ENCODE peak calls at places on chromosomes 13 and 19, in six cellular contexts. One of them, this sample, is unnamed.

GRCh38 chr19:46745521-46746280 is at the start of gene FKRP:
- DNase-seq in substantia nigra: peak
- DNase-seq in prostate gland: no peak
- DNase-seq in CD8-positive, alpha-beta T cell: no peak
- DNase-seq in fibroblast of lung: no peak
- DNase-seq in HL-60: peak
- DNase-seq in this sample: peak

GRCh38 chr19:46717716-46718143 is 816 bp upstream of the PRKD2 start:
- DNase-seq in CD8-positive, alpha-beta T cell: no peak
- DNase-seq in substantia nigra: no peak
- DNase-seq in prostate gland: no peak
- DNase-seq in fibroblast of lung: no peak
- DNase-seq in HL-60: peak
- DNase-seq in this sample: no peak

GRCh38 chr13:50441141-50441540 is 402.4 kb downstream of the DLEU7 start:
- DNase-seq in HL-60: no peak
- DNase-seq in substantia nigra: no peak
- DNase-seq in CD8-positive, alpha-beta T cell: no peak
- DNase-seq in fibroblast of lung: no peak
- DNase-seq in prostate gland: no peak
- DNase-seq in this sample: no peak

GRCh38 chr13:59111711-59112110 is 1052.0 kb downstream of the DIAPH3 start:
- DNase-seq in prostate gland: no peak
- DNase-seq in CD8-positive, alpha-beta T cell: no peak
- DNase-seq in fibroblast of lung: peak
- DNase-seq in HL-60: no peak
- DNase-seq in substantia nigra: no peak
- DNase-seq in this sample: no peak

GRCh38 chr19:45217957-45218334 is 27.3 kb downstream of the EXOC3L2 start:
- DNase-seq in prostate gland: no peak
- DNase-seq in CD8-positive, alpha-beta T cell: no peak
- DNase-seq in substantia nigra: no peak
- DNase-seq in fibroblast of lung: no peak
- DNase-seq in HL-60: no peak
- DNase-seq in this sample: no peak

GRCh38 chr13:98710521-98710920 is 42.0 kb downstream of the SLC15A1 start:
- DNase-seq in prostate gland: no peak
- DNase-seq in HL-60: no peak
- DNase-seq in CD8-positive, alpha-beta T cell: no peak
- DNase-seq in fibroblast of lung: no peak
- DNase-seq in substantia nigra: no peak
- DNase-seq in this sample: no peak

GRCh38 chr13:40609972-40610726 is 56.3 kb downstream of the FOXO1 start:
- DNase-seq in substantia nigra: no peak
- DNase-seq in prostate gland: no peak
- DNase-seq in fibroblast of lung: no peak
- DNase-seq in HL-60: no peak
- DNase-seq in CD8-positive, alpha-beta T cell: no peak
- DNase-seq in this sample: no peak

GRCh38 chr19:45659096-45659729 is 8.8 kb upstream of the GIPR start:
- DNase-seq in prostate gland: no peak
- DNase-seq in CD8-positive, alpha-beta T cell: no peak
- DNase-seq in substantia nigra: no peak
- DNase-seq in HL-60: no peak
- DNase-seq in fibroblast of lung: no peak
- DNase-seq in this sample: no peak

GRCh38 chr13:93847162-93847561 is 620.6 kb downstream of the GPC6 start:
- DNase-seq in CD8-positive, alpha-beta T cell: no peak
- DNase-seq in substantia nigra: no peak
- DNase-seq in prostate gland: no peak
- DNase-seq in HL-60: no peak
- DNase-seq in fibroblast of lung: peak
- DNase-seq in this sample: no peak

GRCh38 chr13:89279374-89279773 is 1608.2 kb downstream of the SLITRK5 start:
- DNase-seq in substantia nigra: no peak
- DNase-seq in prostate gland: no peak
- DNase-seq in fibroblast of lung: no peak
- DNase-seq in HL-60: no peak
- DNase-seq in CD8-positive, alpha-beta T cell: no peak
- DNase-seq in this sample: no peak

GRCh38 chr13:26587251-26587650 is 29.8 kb downstream of the WASF3 start:
- DNase-seq in prostate gland: no peak
- DNase-seq in HL-60: no peak
- DNase-seq in fibroblast of lung: no peak
- DNase-seq in substantia nigra: no peak
- DNase-seq in CD8-positive, alpha-beta T cell: no peak
- DNase-seq in this sample: no peak

GRCh38 chr13:26589754-26590153 is 32.3 kb downstream of the WASF3 start:
- DNase-seq in fibroblast of lung: no peak
- DNase-seq in substantia nigra: no peak
- DNase-seq in HL-60: no peak
- DNase-seq in CD8-positive, alpha-beta T cell: no peak
- DNase-seq in prostate gland: no peak
- DNase-seq in this sample: peak

GRCh38 chr13:26583662-26584061 is 26.2 kb downstream of the WASF3 start:
- DNase-seq in prostate gland: no peak
- DNase-seq in CD8-positive, alpha-beta T cell: no peak
- DNase-seq in fibroblast of lung: no peak
- DNase-seq in substantia nigra: no peak
- DNase-seq in HL-60: no peak
- DNase-seq in this sample: no peak

GRCh38 chr13:26584713-26585112 is 27.2 kb downstream of the WASF3 start:
- DNase-seq in fibroblast of lung: peak
- DNase-seq in prostate gland: no peak
- DNase-seq in HL-60: no peak
- DNase-seq in substantia nigra: no peak
- DNase-seq in CD8-positive, alpha-beta T cell: no peak
- DNase-seq in this sample: no peak

GRCh38 chr13:26585136-26585535 is 27.7 kb downstream of the WASF3 start:
- DNase-seq in HL-60: no peak
- DNase-seq in CD8-positive, alpha-beta T cell: no peak
- DNase-seq in prostate gland: no peak
- DNase-seq in fibroblast of lung: peak
- DNase-seq in substantia nigra: no peak
- DNase-seq in this sample: no peak
- H3K27ac ChIP-seq in HL-60: no peak
- H3K27ac ChIP-seq in CD8-positive, alpha-beta T cell: no peak
- H3K27ac ChIP-seq in prostate gland: no peak
- H3K27ac ChIP-seq in fibroblast of lung: no peak
- H3K27ac ChIP-seq in substantia nigra: no peak
- H3K27ac ChIP-seq in this sample: no peak

GRCh38 chr13:25380082-25380481 is 8.3 kb downstream of the ATP8A2 start:
- DNase-seq in HL-60: no peak
- DNase-seq in substantia nigra: no peak
- DNase-seq in prostate gland: no peak
- DNase-seq in CD8-positive, alpha-beta T cell: no peak
- DNase-seq in fibroblast of lung: no peak
- DNase-seq in this sample: no peak

GRCh38 chr13:25380741-25381324 is 9.1 kb downstream of the ATP8A2 start:
- DNase-seq in CD8-positive, alpha-beta T cell: no peak
- DNase-seq in substantia nigra: no peak
- DNase-seq in prostate gland: no peak
- DNase-seq in fibroblast of lung: no peak
- DNase-seq in HL-60: no peak
- DNase-seq in this sample: no peak

GRCh38 chr13:25384747-25385270 is 13.0 kb downstream of the ATP8A2 start:
- DNase-seq in prostate gland: no peak
- DNase-seq in HL-60: no peak
- DNase-seq in fibroblast of lung: peak
- DNase-seq in substantia nigra: no peak
- DNase-seq in CD8-positive, alpha-beta T cell: no peak
- DNase-seq in this sample: no peak
- H3K27ac ChIP-seq in prostate gland: no peak
- H3K27ac ChIP-seq in HL-60: no peak
- H3K27ac ChIP-seq in fibroblast of lung: no peak
- H3K27ac ChIP-seq in substantia nigra: no peak
- H3K27ac ChIP-seq in CD8-positive, alpha-beta T cell: no peak
- H3K27ac ChIP-seq in this sample: no peak

GRCh38 chr13:110328509-110328908 is 21.4 kb downstream of the COL4A2 start:
- DNase-seq in prostate gland: no peak
- DNase-seq in CD8-positive, alpha-beta T cell: no peak
- DNase-seq in fibroblast of lung: no peak
- DNase-seq in HL-60: no peak
- DNase-seq in substantia nigra: no peak
- DNase-seq in this sample: no peak
- H3K27ac ChIP-seq in prostate gland: no peak
- H3K27ac ChIP-seq in CD8-positive, alpha-beta T cell: no peak
- H3K27ac ChIP-seq in fibroblast of lung: peak
- H3K27ac ChIP-seq in HL-60: no peak
- H3K27ac ChIP-seq in substantia nigra: no peak
- H3K27ac ChIP-seq in this sample: no peak

GRCh38 chr19:18613589-18614234 is 1.0 kb downstream of the TMEM59L start:
- DNase-seq in HL-60: no peak
- DNase-seq in CD8-positive, alpha-beta T cell: no peak
- DNase-seq in prostate gland: no peak
- DNase-seq in fibroblast of lung: no peak
- DNase-seq in substantia nigra: no peak
- DNase-seq in this sample: no peak
- H3K27ac ChIP-seq in HL-60: no peak
- H3K27ac ChIP-seq in CD8-positive, alpha-beta T cell: no peak
- H3K27ac ChIP-seq in prostate gland: no peak
- H3K27ac ChIP-seq in fibroblast of lung: no peak
- H3K27ac ChIP-seq in substantia nigra: no peak
- H3K27ac ChIP-seq in this sample: no peak

GRCh38 chr19:18021121-18021755 is 13.3 kb downstream of the ARRDC2 start:
- DNase-seq in prostate gland: peak
- DNase-seq in HL-60: no peak
- DNase-seq in CD8-positive, alpha-beta T cell: peak
- DNase-seq in fibroblast of lung: peak
- DNase-seq in substantia nigra: peak
- DNase-seq in this sample: peak
- H3K27ac ChIP-seq in prostate gland: peak
- H3K27ac ChIP-seq in HL-60: peak
- H3K27ac ChIP-seq in CD8-positive, alpha-beta T cell: peak
- H3K27ac ChIP-seq in fibroblast of lung: peak
- H3K27ac ChIP-seq in substantia nigra: peak
- H3K27ac ChIP-seq in this sample: peak

DNA sequence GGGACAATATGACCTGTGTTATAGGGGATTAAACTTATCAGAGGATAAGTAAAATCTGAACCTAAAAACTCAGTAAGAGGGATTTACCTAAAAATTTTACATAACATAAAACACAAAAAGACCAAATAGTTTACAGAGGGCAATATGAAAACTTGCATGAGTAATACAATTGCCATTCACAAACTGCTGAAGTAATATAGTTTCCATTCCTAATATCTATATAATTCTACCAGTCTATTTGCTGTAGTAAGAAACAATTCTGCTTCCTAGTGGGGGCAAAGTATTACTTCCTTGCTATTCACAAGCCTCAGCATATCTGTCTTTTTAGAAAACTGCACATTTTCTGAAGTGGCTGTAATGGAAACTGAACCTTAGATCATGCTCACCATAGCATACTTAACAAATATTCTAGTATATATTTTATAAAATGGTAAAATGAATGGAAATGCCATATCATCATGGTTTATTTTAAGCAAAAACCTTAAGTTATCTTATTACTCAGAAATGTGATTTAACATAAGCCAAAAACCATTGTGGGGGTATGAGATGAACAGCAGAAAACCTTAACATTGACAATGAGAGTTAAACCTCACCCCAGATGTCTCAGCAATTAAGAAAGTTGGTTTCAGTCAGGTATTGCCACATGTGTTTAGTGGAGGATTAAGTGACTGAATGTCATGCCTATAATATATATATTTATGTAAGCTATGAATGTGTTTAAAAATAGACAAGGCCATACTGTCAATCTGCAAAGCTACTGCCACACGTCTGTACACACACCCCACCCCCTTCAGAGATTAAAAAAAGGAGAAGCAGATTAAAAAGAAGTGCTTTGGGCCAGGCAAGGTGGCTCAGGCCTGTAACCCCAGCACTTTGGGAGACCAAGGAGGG is 136.8 kb downstream of the MIPEP start:
- DNase-seq in substantia nigra: no peak
- DNase-seq in CD8-positive, alpha-beta T cell: no peak
- DNase-seq in prostate gland: no peak
- DNase-seq in fibroblast of lung: peak
- DNase-seq in HL-60: no peak
- DNase-seq in this sample: no peak
- H3K27ac ChIP-seq in substantia nigra: no peak
- H3K27ac ChIP-seq in CD8-positive, alpha-beta T cell: no peak
- H3K27ac ChIP-seq in prostate gland: peak
- H3K27ac ChIP-seq in fibroblast of lung: peak
- H3K27ac ChIP-seq in HL-60: no peak
- H3K27ac ChIP-seq in this sample: no peak

GRCh38 chr13:28049215-28049614 is 51.2 kb downstream of the FLT3 start:
- DNase-seq in fibroblast of lung: no peak
- DNase-seq in HL-60: no peak
- DNase-seq in substantia nigra: no peak
- DNase-seq in prostate gland: no peak
- DNase-seq in CD8-positive, alpha-beta T cell: no peak
- DNase-seq in this sample: no peak

GRCh38 chr13:28048768-28049167 is 51.6 kb downstream of the FLT3 start:
- DNase-seq in HL-60: no peak
- DNase-seq in fibroblast of lung: no peak
- DNase-seq in substantia nigra: no peak
- DNase-seq in CD8-positive, alpha-beta T cell: no peak
- DNase-seq in prostate gland: no peak
- DNase-seq in this sample: no peak

GRCh38 chr13:28047784-28048388 is 52.5 kb downstream of the FLT3 start:
- DNase-seq in fibroblast of lung: no peak
- DNase-seq in substantia nigra: no peak
- DNase-seq in prostate gland: no peak
- DNase-seq in CD8-positive, alpha-beta T cell: no peak
- DNase-seq in HL-60: peak
- DNase-seq in this sample: no peak

GRCh38 chr13:28045861-28046260 is 54.5 kb downstream of the FLT3 start:
- DNase-seq in HL-60: no peak
- DNase-seq in fibroblast of lung: no peak
- DNase-seq in substantia nigra: no peak
- DNase-seq in CD8-positive, alpha-beta T cell: no peak
- DNase-seq in prostate gland: no peak
- DNase-seq in this sample: no peak

DNA sequence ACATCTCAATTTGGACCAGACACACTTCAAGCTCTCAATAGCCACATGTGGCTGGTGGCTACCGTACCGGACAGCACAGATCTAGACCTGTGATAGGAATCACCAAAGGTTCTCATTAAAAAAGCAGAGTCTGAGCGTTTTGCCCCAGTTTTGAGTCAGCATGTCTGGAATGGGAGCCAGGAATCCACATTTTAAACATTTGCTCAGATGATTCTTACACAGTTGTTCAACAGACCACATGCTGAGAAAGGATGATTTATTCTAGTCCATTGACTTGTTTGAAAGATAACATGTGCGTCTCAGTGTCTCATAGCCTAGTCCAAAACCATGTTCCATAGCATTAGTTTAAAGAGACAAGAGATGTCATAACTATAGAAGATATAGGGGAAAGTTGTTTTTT is 53.4 kb downstream of the FLT3 start:
- DNase-seq in prostate gland: no peak
- DNase-seq in CD8-positive, alpha-beta T cell: no peak
- DNase-seq in substantia nigra: no peak
- DNase-seq in fibroblast of lung: no peak
- DNase-seq in HL-60: no peak
- DNase-seq in this sample: no peak
- H3K27ac ChIP-seq in prostate gland: no peak
- H3K27ac ChIP-seq in CD8-positive, alpha-beta T cell: no peak
- H3K27ac ChIP-seq in substantia nigra: no peak
- H3K27ac ChIP-seq in fibroblast of lung: no peak
- H3K27ac ChIP-seq in HL-60: peak
- H3K27ac ChIP-seq in this sample: no peak